ENCODE peak calls at places on chromosomes 6 and 20, in six cellular contexts. Q is MM.1S, W is AG20443, Y is GM23338, D is epithelial cell of prostate, M is NCI-H2107. H is an unnamed sample.
A peak's percentile ranks its signal among the peaks of the same experiment; 100 is the strongest.

GRCh38 chr6:119181046-119181445 is 102.6 kb upstream of the FAM184A start:
- DNase-seq in D (no peak), Y (no peak), Q (no peak), W (no peak), M (no peak), H (no peak)

GRCh38 chr6:83908813-83909212 is 49.3 kb downstream of the CYB5R4 start:
- DNase-seq in W (no peak), M (no peak), D (peak; percentile 27), Y (no peak), Q (no peak), H (no peak)

GRCh38 chr6:163260111-163260895 is 154.2 kb upstream of the QKI start:
- DNase-seq in D (no peak), M (no peak), Y (peak; percentile 94), W (no peak), Q (no peak), H (no peak)

GRCh38 chr6:166330612-166331011 is 11.7 kb downstream of the SFT2D1 start:
- DNase-seq in W (peak; percentile 40), M (no peak), Y (peak; percentile 92), D (no peak), Q (no peak), H (no peak)

GRCh38 chr6:28757429-28758045 is 166.2 kb downstream of the TRIM27 start:
- DNase-seq in M (no peak), W (no peak), Q (no peak), Y (peak; percentile 69), D (no peak), H (peak; percentile 54)

GRCh38 chr6:50819906-50820589 is 1.4 kb downstream of the TFAP2B start:
- DNase-seq in Y (peak; percentile 71), M (no peak), Q (no peak), W (no peak), D (no peak), H (no peak)

GRCh38 chr20:9177278-9177677 is 108.4 kb downstream of the PLCB4 start:
- DNase-seq in Q (no peak), Y (no peak), M (no peak), D (no peak), W (no peak), H (no peak)

GRCh38 chr20:35903843-35904242 is 50.5 kb downstream of the SCAND1 start:
- DNase-seq in Q (no peak), M (no peak), D (no peak), Y (no peak), W (no peak), H (no peak)

GRCh38 chr6:146290589-146290901 is 253.1 kb upstream of the RAB32 start:
- DNase-seq in Y (no peak), M (no peak), W (no peak), Q (no peak), D (no peak), H (no peak)

GRCh38 chr6:144595266-144595665 is 310.1 kb downstream of the UTRN start:
- DNase-seq in W (no peak), Q (no peak), Y (no peak), M (no peak), D (no peak), H (no peak)

GRCh38 chr20:16419138-16419715 is 154.0 kb downstream of the KIF16B start:
- DNase-seq in Q (no peak), M (no peak), D (peak; percentile 22), Y (no peak), W (no peak), H (no peak)

GRCh38 chr6:124040655-124041054 is 237.0 kb downstream of the NKAIN2 start:
- DNase-seq in W (no peak), D (no peak), M (no peak), Q (peak; percentile 9), Y (no peak), H (no peak)